ENCODE peak calls at places on chromosomes 1 and 21, in four cellular contexts. M, B, A and O are unnamed samples.

GRCh38 chr1:176884286-176884685 is 280.2 kb downstream of the ASTN1 start:
- DNase-seq in M (no peak), B (no peak), A (no peak), O (no peak)

GRCh38 chr1:202968895-202969295 is 1.8 kb upstream of the CYB5R1 start:
- DNase-seq in M (no peak), B (peak), A (peak), O (peak)

GRCh38 chr1:64195089-64195410 is 8.4 kb upstream of the UBE2U start:
- DNase-seq in M (no peak), B (peak), A (no peak), O (no peak)

GRCh38 chr1:84669831-84670230 is 20.4 kb downstream of the SSX2IP start:
- DNase-seq in M (no peak), B (no peak), A (no peak), O (no peak)

GRCh38 chr1:17081439-17081838 is 27.6 kb upstream of the SDHB start:
- DNase-seq in M (no peak), B (no peak), A (no peak), O (no peak)

GRCh38 chr1:177001556-177001955 is 163.0 kb downstream of the ASTN1 start:
- DNase-seq in M (no peak), B (no peak), A (no peak), O (no peak)

GRCh38 chr1:18217398-18218043 is 109.9 kb downstream of the IGSF21 start:
- DNase-seq in M (no peak), B (peak), A (no peak), O (peak)

GRCh38 chr21:38712076-38712475 is 93.7 kb upstream of the ETS2 start:
- DNase-seq in M (no peak), B (peak), A (no peak), O (no peak)

GRCh38 chr21:40054403-40054802 is 187.2 kb downstream of the PCP4 start:
- DNase-seq in M (no peak), B (no peak), A (no peak), O (no peak)

GRCh38 chr1:88655685-88656299 is 28.3 kb upstream of the PKN2 start:
- DNase-seq in M (no peak), B (peak), A (peak), O (no peak)

GRCh38 chr1:66207484-66207883 is 326.5 kb upstream of the SGIP1 start:
- DNase-seq in M (no peak), B (peak), A (no peak), O (no peak)

GRCh38 chr1:55904541-55904940 is 674.8 kb downstream of the PLPP3 start:
- DNase-seq in M (no peak), B (no peak), A (no peak), O (no peak)

GRCh38 chr1:164726235-164726634 is 167.3 kb downstream of the PBX1 start:
- DNase-seq in M (no peak), B (peak), A (no peak), O (no peak)

GRCh38 chr1:179953974-179954493 is 576 bp upstream of the CEP350 start:
- DNase-seq in M (peak), B (peak), A (peak), O (no peak)

GRCh38 chr1:20233394-20233793 is 47.1 kb upstream of the PLA2G2C start:
- DNase-seq in M (no peak), B (peak), A (peak), O (no peak)

GRCh38 chr21:46122758-46123683 is 25.1 kb downstream of the COL6A2 start:
- DNase-seq in M (no peak), B (no peak), A (no peak), O (peak)

GRCh38 chr21:36260030-36260787 is 59.8 kb upstream of the MORC3 start:
- DNase-seq in M (no peak), B (peak), A (peak), O (peak)

GRCh38 chr1:68141079-68141800 is 90.8 kb upstream of the DIRAS3 start:
- DNase-seq in M (no peak), B (peak), A (no peak), O (no peak)

GRCh38 chr1:94926365-94926914 is 470 bp downstream of the CNN3 start:
- DNase-seq in M (no peak), B (peak), A (peak), O (peak)

GRCh38 chr21:32889596-32889995 is 118.0 kb upstream of the PAXBP1 start:
- DNase-seq in M (no peak), B (peak), A (no peak), O (no peak)

GRCh38 chr1:164971391-164971790 is 385.1 kb downstream of the LMX1A start:
- DNase-seq in M (no peak), B (no peak), A (no peak), O (no peak)

GRCh38 chr1:22949807-22950462 is 22.7 kb downstream of the LACTBL1 start:
- DNase-seq in M (no peak), B (no peak), A (no peak), O (no peak)

GRCh38 chr1:58870298-58870676 is 86.4 kb upstream of the JUN start:
- DNase-seq in M (no peak), B (no peak), A (no peak), O (no peak)

GRCh38 chr1:53892911-53893310 is 1.1 kb upstream of the DIO1 start:
- DNase-seq in M (no peak), B (no peak), A (no peak), O (no peak)

GRCh38 chr1:45722809-45723208 is 27.6 kb downstream of the IPP start:
- DNase-seq in M (no peak), B (peak), A (no peak), O (no peak)

GRCh38 chr21:38733973-38734546 is 71.7 kb upstream of the ETS2 start:
- DNase-seq in M (peak), B (peak), A (peak), O (peak)

GRCh38 chr1:55527831-55528230 is 312.7 kb upstream of the USP24 start:
- DNase-seq in M (no peak), B (no peak), A (no peak), O (no peak)

GRCh38 chr1:182430263-182431068 is 19.5 kb upstream of the RGSL1 start:
- DNase-seq in M (no peak), B (no peak), A (no peak), O (no peak)

GRCh38 chr1:76231320-76231719 is 156.8 kb downstream of the ST6GALNAC3 start:
- DNase-seq in M (no peak), B (no peak), A (no peak), O (no peak)

GRCh38 chr1:225996946-225997545 is 2.1 kb downstream of the SDE2 start:
- DNase-seq in M (no peak), B (peak), A (no peak), O (no peak)

GRCh38 chr21:44954281-44954771 is 14.5 kb downstream of the SLX9 start:
- DNase-seq in M (no peak), B (no peak), A (no peak), O (no peak)

GRCh38 chr21:41852929-41853320 is 26.2 kb downstream of the PRDM15 start:
- DNase-seq in M (no peak), B (no peak), A (no peak), O (no peak)